ENCODE peak calls at places on chromosomes 11 and 22, in eight cellular contexts. One of them, this sample, is unnamed. For H3K36me3 and H3K4me1, the result is how much of the 10 kb centered on the place peaks cover.

GRCh38 chr11:75352417-75353206 is 1.2 kb upstream of the ARRB1 start:
- DNase-seq in HepG2: no peak
- DNase-seq in neural progenitor cell: no peak
- DNase-seq in adrenal gland: peak
- DNase-seq in HAP-1: no peak
- DNase-seq in sigmoid colon: peak
- DNase-seq in CD4-positive, CD25-positive, alpha-beta regulatory T cell: no peak
- DNase-seq in tibial artery: peak
- DNase-seq in this sample: peak

GRCh38 chr11:107263865-107264563 is 193.6 kb downstream of the CWF19L2 start:
- DNase-seq in HepG2: no peak
- DNase-seq in neural progenitor cell: no peak
- DNase-seq in adrenal gland: no peak
- DNase-seq in HAP-1: no peak
- DNase-seq in sigmoid colon: no peak
- DNase-seq in CD4-positive, CD25-positive, alpha-beta regulatory T cell: no peak
- DNase-seq in tibial artery: no peak
- DNase-seq in this sample: no peak

GRCh38 chr22:23522642-23523251 is 57.3 kb downstream of the IGLL1 start:
- DNase-seq in HepG2: peak
- DNase-seq in neural progenitor cell: peak
- DNase-seq in adrenal gland: no peak
- DNase-seq in HAP-1: no peak
- DNase-seq in sigmoid colon: no peak
- DNase-seq in CD4-positive, CD25-positive, alpha-beta regulatory T cell: no peak
- DNase-seq in tibial artery: peak
- DNase-seq in this sample: peak

GRCh38 chr22:46175631-46176030 is 25.3 kb downstream of the PPARA start:
- DNase-seq in HepG2: no peak
- DNase-seq in neural progenitor cell: no peak
- DNase-seq in adrenal gland: no peak
- DNase-seq in HAP-1: no peak
- DNase-seq in sigmoid colon: no peak
- DNase-seq in CD4-positive, CD25-positive, alpha-beta regulatory T cell: no peak
- DNase-seq in tibial artery: no peak
- DNase-seq in this sample: no peak

GRCh38 chr11:95067042-95067827 is 516 bp downstream of the SRSF8 start:
- DNase-seq in HepG2: peak
- DNase-seq in neural progenitor cell: peak
- DNase-seq in adrenal gland: peak
- DNase-seq in HAP-1: peak
- DNase-seq in sigmoid colon: peak
- DNase-seq in CD4-positive, CD25-positive, alpha-beta regulatory T cell: peak
- DNase-seq in tibial artery: peak
- DNase-seq in this sample: peak

GRCh38 chr11:73528420-73528819 is 69.5 kb downstream of the FAM168A start:
- DNase-seq in HepG2: no peak
- DNase-seq in neural progenitor cell: no peak
- DNase-seq in adrenal gland: no peak
- DNase-seq in HAP-1: no peak
- DNase-seq in sigmoid colon: no peak
- DNase-seq in CD4-positive, CD25-positive, alpha-beta regulatory T cell: no peak
- DNase-seq in tibial artery: no peak
- DNase-seq in this sample: no peak

GRCh38 chr22:39498802-39499201 is 3.3 kb upstream of the MIEF1 start:
- DNase-seq in HepG2: peak
- DNase-seq in neural progenitor cell: peak
- DNase-seq in adrenal gland: no peak
- DNase-seq in HAP-1: no peak
- DNase-seq in sigmoid colon: no peak
- DNase-seq in CD4-positive, CD25-positive, alpha-beta regulatory T cell: no peak
- DNase-seq in tibial artery: no peak
- DNase-seq in this sample: no peak

GRCh38 chr22:19271856-19272535 is 19.5 kb downstream of the CLTCL1 start:
- DNase-seq in HepG2: peak
- DNase-seq in neural progenitor cell: no peak
- DNase-seq in adrenal gland: peak
- DNase-seq in HAP-1: no peak
- DNase-seq in sigmoid colon: no peak
- DNase-seq in CD4-positive, CD25-positive, alpha-beta regulatory T cell: no peak
- DNase-seq in tibial artery: no peak
- DNase-seq in this sample: no peak

GRCh38 chr11:15159085-15159484 is 44.4 kb downstream of the INSC start:
- DNase-seq in HepG2: no peak
- DNase-seq in neural progenitor cell: peak
- DNase-seq in adrenal gland: no peak
- DNase-seq in HAP-1: no peak
- DNase-seq in sigmoid colon: no peak
- DNase-seq in CD4-positive, CD25-positive, alpha-beta regulatory T cell: peak
- DNase-seq in tibial artery: no peak
- DNase-seq in this sample: no peak

DNA sequence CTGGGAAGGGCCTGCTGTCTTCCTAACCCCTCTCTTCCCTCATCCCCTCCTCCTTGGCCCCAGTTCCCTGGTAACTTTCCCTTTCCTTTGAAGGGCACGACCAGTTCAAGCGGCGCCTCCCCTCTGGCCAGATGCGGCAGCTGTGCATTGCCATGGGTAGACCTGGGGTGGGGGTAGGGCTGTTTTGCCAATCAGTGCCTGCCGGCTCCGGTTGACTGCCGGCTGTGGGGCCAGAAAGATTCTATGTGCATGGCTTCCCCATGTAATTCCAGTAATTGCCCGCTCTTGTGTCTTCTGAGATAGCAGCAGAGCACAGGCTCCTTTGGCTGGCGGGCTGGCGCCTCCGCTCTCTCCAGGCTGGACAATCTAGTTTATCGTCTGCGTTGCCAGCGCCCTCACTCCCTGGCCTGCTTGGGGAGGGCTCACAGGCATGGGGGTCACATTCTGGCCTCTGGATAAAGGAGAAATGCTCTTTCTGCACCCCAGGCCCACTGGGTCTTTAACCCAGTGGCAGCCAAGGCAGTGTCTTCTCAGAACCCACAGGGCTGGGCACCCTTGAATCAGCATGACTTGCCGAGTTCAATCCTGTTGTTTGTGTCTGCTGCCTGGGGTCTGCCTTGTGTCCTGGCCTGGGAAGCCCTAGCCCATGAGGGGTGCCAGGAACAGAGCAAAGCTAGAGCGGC is 9.4 kb downstream of the SIDT2 start:
- DNase-seq in HepG2: no peak
- DNase-seq in neural progenitor cell: no peak
- DNase-seq in adrenal gland: no peak
- DNase-seq in HAP-1: no peak
- DNase-seq in sigmoid colon: peak
- DNase-seq in CD4-positive, CD25-positive, alpha-beta regulatory T cell: no peak
- DNase-seq in tibial artery: peak
- DNase-seq in this sample: peak
- H3K36me3 ChIP-seq in HepG2: under half
- H3K36me3 ChIP-seq in neural progenitor cell: under half
- H3K36me3 ChIP-seq in adrenal gland: half or more
- H3K36me3 ChIP-seq in HAP-1: under half
- H3K36me3 ChIP-seq in sigmoid colon: half or more
- H3K36me3 ChIP-seq in CD4-positive, CD25-positive, alpha-beta regulatory T cell: under half
- H3K36me3 ChIP-seq in tibial artery: half or more
- H3K36me3 ChIP-seq in this sample: under half

DNA sequence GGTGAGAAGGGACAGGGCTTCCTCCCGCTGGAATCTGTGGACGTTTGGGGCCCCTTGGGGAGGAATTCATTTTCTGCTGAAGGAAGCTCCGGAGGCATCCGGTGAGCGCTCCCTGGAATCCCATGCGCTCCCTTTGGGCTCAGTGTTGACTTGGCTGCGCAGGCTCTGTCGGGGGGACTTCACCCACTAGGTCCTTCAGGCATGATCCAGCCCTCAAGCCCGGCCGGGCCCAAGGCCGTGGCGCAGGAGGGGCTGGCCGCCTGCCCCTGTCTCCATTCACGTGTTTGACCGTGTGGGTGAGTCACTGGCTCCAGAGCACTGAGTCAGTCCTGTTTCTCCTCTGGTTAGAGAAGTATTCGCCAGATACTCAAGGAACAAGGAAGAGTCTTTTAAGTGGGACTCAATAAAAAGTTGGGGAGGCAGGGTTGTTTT is 1.4 kb downstream of the CTTN start:
- DNase-seq in HepG2: peak
- DNase-seq in neural progenitor cell: peak
- DNase-seq in adrenal gland: peak
- DNase-seq in HAP-1: peak
- DNase-seq in sigmoid colon: peak
- DNase-seq in CD4-positive, CD25-positive, alpha-beta regulatory T cell: no peak
- DNase-seq in tibial artery: peak
- DNase-seq in this sample: peak
- H3K4me3 ChIP-seq in HepG2: peak
- H3K4me3 ChIP-seq in neural progenitor cell: peak
- H3K4me3 ChIP-seq in adrenal gland: peak
- H3K4me3 ChIP-seq in HAP-1: peak
- H3K4me3 ChIP-seq in sigmoid colon: peak
- H3K4me3 ChIP-seq in CD4-positive, CD25-positive, alpha-beta regulatory T cell: no peak
- H3K4me3 ChIP-seq in tibial artery: peak
- H3K4me3 ChIP-seq in this sample: peak

GRCh38 chr11:59173964-59174663 is 2.2 kb downstream of the DTX4 start:
- DNase-seq in HepG2: peak
- DNase-seq in neural progenitor cell: peak
- DNase-seq in adrenal gland: no peak
- DNase-seq in HAP-1: peak
- DNase-seq in sigmoid colon: peak
- DNase-seq in CD4-positive, CD25-positive, alpha-beta regulatory T cell: no peak
- DNase-seq in tibial artery: no peak
- DNase-seq in this sample: peak
- H3K4me1 ChIP-seq in HepG2: under half
- H3K4me1 ChIP-seq in neural progenitor cell: half or more
- H3K4me1 ChIP-seq in adrenal gland: under half
- H3K4me1 ChIP-seq in HAP-1: under half
- H3K4me1 ChIP-seq in sigmoid colon: under half
- H3K4me1 ChIP-seq in CD4-positive, CD25-positive, alpha-beta regulatory T cell: under half
- H3K4me1 ChIP-seq in tibial artery: under half
- H3K4me1 ChIP-seq in this sample: under half

DNA sequence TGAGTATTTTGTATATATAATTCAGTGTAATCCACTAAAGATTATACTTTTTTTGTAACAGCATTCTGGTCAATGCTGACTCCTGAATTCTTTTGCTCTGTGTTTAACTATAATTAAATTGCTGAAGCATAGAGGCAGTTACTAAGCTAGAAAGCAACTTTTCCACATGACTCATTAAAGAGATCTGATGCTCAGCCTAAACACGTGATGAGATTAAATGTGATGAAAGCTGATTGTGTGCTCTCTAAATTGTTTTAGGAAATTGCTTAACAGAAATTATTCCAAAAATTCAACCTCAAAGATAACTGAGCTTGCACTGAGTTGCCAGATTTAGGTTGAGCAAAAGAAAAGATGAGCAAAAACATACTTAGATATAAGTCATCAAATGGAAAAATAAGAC is 1033.6 kb downstream of the FAM181B start:
- DNase-seq in HepG2: no peak
- DNase-seq in neural progenitor cell: no peak
- DNase-seq in adrenal gland: no peak
- DNase-seq in HAP-1: no peak
- DNase-seq in sigmoid colon: no peak
- DNase-seq in CD4-positive, CD25-positive, alpha-beta regulatory T cell: no peak
- DNase-seq in tibial artery: no peak
- DNase-seq in this sample: no peak
- H3K36me3 ChIP-seq in HepG2: under half
- H3K36me3 ChIP-seq in neural progenitor cell: under half
- H3K36me3 ChIP-seq in adrenal gland: under half
- H3K36me3 ChIP-seq in HAP-1: under half
- H3K36me3 ChIP-seq in sigmoid colon: under half
- H3K36me3 ChIP-seq in CD4-positive, CD25-positive, alpha-beta regulatory T cell: under half
- H3K36me3 ChIP-seq in tibial artery: under half
- H3K36me3 ChIP-seq in this sample: under half

This sample was measured in upper lobe of right lung.